ENCODE peak calls at places on chromosomes 2 and 18, in eight cellular contexts. J is GM23248, U is K562, S is hepatocyte, I is keratinocyte, B is PC-3, F is neural progenitor cell, H is fibroblast of lung. Y is an unnamed sample.

GRCh38 chr2:68736086-68736485 is 1.5 kb downstream of the ARHGAP25 start:
- DNase-seq in J (no peak), U (no peak), S (no peak), I (no peak), B (no peak), F (no peak), H (no peak), Y (no peak)

GRCh38 chr2:100274076-100274475 is 48.2 kb downstream of the LONRF2 start:
- DNase-seq in J (no peak), U (no peak), S (no peak), I (no peak), B (no peak), F (no peak), H (no peak), Y (no peak)

GRCh38 chr2:231932711-231932970 is 6.4 kb upstream of the NPPC start:
- DNase-seq in J (no peak), U (no peak), S (no peak), I (no peak), B (no peak), F (no peak), H (no peak), Y (no peak)

GRCh38 chr18:58335821-58336220 is 291.8 kb downstream of the NEDD4L start:
- DNase-seq in J (no peak), U (no peak), S (no peak), I (no peak), B (no peak), F (no peak), H (no peak), Y (no peak)

GRCh38 chr2:138712212-138712979 is 67.8 kb downstream of the NXPH2 start:
- DNase-seq in J (peak; percentile 29), U (no peak), S (peak; percentile 9), I (no peak), B (peak; percentile 40), F (no peak), H (peak; percentile 42), Y (no peak)

GRCh38 chr2:186995092-186995491 is 146.1 kb upstream of the ZSWIM2 start:
- DNase-seq in J (peak; percentile 71), U (no peak), S (no peak), I (no peak), B (peak; percentile 64), F (no peak), H (peak; percentile 88), Y (no peak)

GRCh38 chr2:74862268-74862964 is 28.5 kb downstream of the HK2 start:
- DNase-seq in J (no peak), U (peak; percentile 48), S (peak; percentile 52), I (no peak), B (no peak), F (no peak), H (no peak), Y (no peak)

GRCh38 chr2:38109732-38110181 is 33.8 kb upstream of the CYP1B1 start:
- DNase-seq in J (peak; percentile 63), U (no peak), S (peak; percentile 45), I (peak; percentile 60), B (no peak), F (no peak), H (no peak), Y (no peak)

GRCh38 chr2:215105607-215106354 is 32.6 kb downstream of the ABCA12 start:
- DNase-seq in J (peak; percentile 59), U (no peak), S (no peak), I (peak; percentile 69), B (peak; percentile 79), F (no peak), H (peak; percentile 1), Y (no peak)

GRCh38 chr2:239528883-239529282 is 128.1 kb upstream of the HDAC4 start:
- DNase-seq in J (no peak), U (no peak), S (no peak), I (no peak), B (no peak), F (no peak), H (no peak), Y (no peak)

GRCh38 chr2:239531456-239532304 is 130.9 kb upstream of the HDAC4 start:
- DNase-seq in J (no peak), U (no peak), S (no peak), I (no peak), B (no peak), F (peak; percentile 85), H (no peak), Y (no peak)

GRCh38 chr2:239530749-239531316 is 130.0 kb upstream of the HDAC4 start:
- DNase-seq in J (no peak), U (no peak), S (no peak), I (no peak), B (no peak), F (no peak), H (no peak), Y (no peak)

GRCh38 chr2:239528146-239528545 is 127.3 kb upstream of the HDAC4 start:
- DNase-seq in J (no peak), U (no peak), S (no peak), I (no peak), B (no peak), F (no peak), H (no peak), Y (no peak)

GRCh38 chr2:239529313-239530015 is 128.6 kb upstream of the HDAC4 start:
- DNase-seq in J (no peak), U (no peak), S (no peak), I (no peak), B (no peak), F (no peak), H (no peak), Y (no peak)
- TF ChIP-seq EZH2 in J (no peak), U (no peak), S (no peak), I (no peak), B (no peak), F (no peak), H (no peak), Y (no peak)

GRCh38 chr18:55452123-55452611 is 135.8 kb downstream of the TCF4 start:
- DNase-seq in J (peak; percentile 47), U (no peak), S (no peak), I (peak; percentile 54), B (no peak), F (no peak), H (peak; percentile 12), Y (no peak)
- H3K4me1 ChIP-seq in J (no peaks in the 10 kb centered on the region), U (peaks cover 5% of the 10 kb centered on the region), S (no peaks in the 10 kb centered on the region), I (peaks cover 16% of the 10 kb centered on the region), B (no peaks in the 10 kb centered on the region), F (peaks cover 9% of the 10 kb centered on the region), H (no peaks in the 10 kb centered on the region), Y (no peaks in the 10 kb centered on the region)

GRCh38 chr18:55054591-55054990 is 95.3 kb upstream of the CCDC68 start:
- DNase-seq in J (peak; percentile 64), U (no peak), S (no peak), I (no peak), B (no peak), F (no peak), H (peak; percentile 11), Y (no peak)

GRCh38 chr18:55047546-55047945 is 88.3 kb upstream of the CCDC68 start:
- DNase-seq in J (peak; percentile 41), U (no peak), S (peak; percentile 12), I (no peak), B (no peak), F (no peak), H (no peak), Y (no peak)

GRCh38 chr18:55053976-55054375 is 94.7 kb upstream of the CCDC68 start:
- DNase-seq in J (peak; percentile 77), U (no peak), S (no peak), I (no peak), B (no peak), F (no peak), H (peak; percentile 24), Y (no peak)

GRCh38 chr18:55048892-55049291 is 89.6 kb upstream of the CCDC68 start:
- DNase-seq in J (peak; percentile 83), U (no peak), S (no peak), I (no peak), B (peak; percentile 79), F (no peak), H (peak; percentile 68), Y (no peak)
- TF ChIP-seq EZH2 in J (no peak), U (no peak), S (no peak), I (no peak), B (no peak), F (no peak), H (no peak), Y (no peak)

GRCh38 chr2:16620590-16620989 is 45.0 kb downstream of the CYRIA start:
- DNase-seq in J (no peak), U (no peak), S (no peak), I (no peak), B (peak; percentile 8), F (no peak), H (no peak), Y (no peak)
- H3K4me1 ChIP-seq in J (no peaks in the 10 kb centered on the region), U (peaks cover 27% of the 10 kb centered on the region), S (no peaks in the 10 kb centered on the region), I (peaks cover 7% of the 10 kb centered on the region), B (no peaks in the 10 kb centered on the region), F (peaks cover 6% of the 10 kb centered on the region), H (peaks cover 3% of the 10 kb centered on the region), Y (no peaks in the 10 kb centered on the region)

Y was measured in HCT116.